ENCODE peak calls at places on chromosomes 5 and 9, in four cellular contexts. One of them, this sample, is unnamed.

GRCh38 chr5:176646049-176646706 is 1.1 kb upstream of the TSPAN17 start:
- DNase-seq in tibial nerve: no peak
- DNase-seq in PC-9: no peak
- DNase-seq in T1000: no peak
- DNase-seq in this sample: no peak

GRCh38 chr9:100579665-100580064 is 1.8 kb downstream of the CAVIN4 start:
- DNase-seq in tibial nerve: no peak
- DNase-seq in T1000: no peak
- DNase-seq in PC-9: no peak
- DNase-seq in this sample: no peak

GRCh38 chr9:70049236-70049635 is 5.6 kb downstream of the MAMDC2 start:
- DNase-seq in T1000: no peak
- DNase-seq in PC-9: peak
- DNase-seq in tibial nerve: peak
- DNase-seq in this sample: peak

GRCh38 chr9:110370316-110370715 is 32.7 kb upstream of the TXNDC8 start:
- DNase-seq in PC-9: no peak
- DNase-seq in tibial nerve: no peak
- DNase-seq in T1000: no peak
- DNase-seq in this sample: no peak

GRCh38 chr9:7368410-7369292 is 430.9 kb downstream of the DMAC1 start:
- DNase-seq in T1000: no peak
- DNase-seq in PC-9: no peak
- DNase-seq in tibial nerve: no peak
- DNase-seq in this sample: no peak

GRCh38 chr9:113912816-113913215 is 36.7 kb downstream of the ZNF618 start:
- DNase-seq in T1000: no peak
- DNase-seq in tibial nerve: no peak
- DNase-seq in PC-9: no peak
- DNase-seq in this sample: no peak

GRCh38 chr9:133897675-133898074 is 94.4 kb downstream of the VAV2 start:
- DNase-seq in PC-9: no peak
- DNase-seq in tibial nerve: no peak
- DNase-seq in T1000: no peak
- DNase-seq in this sample: no peak

GRCh38 chr9:93891549-93892310 is 63.4 kb downstream of the BARX1 start:
- DNase-seq in T1000: no peak
- DNase-seq in PC-9: no peak
- DNase-seq in tibial nerve: no peak
- DNase-seq in this sample: no peak

GRCh38 chr9:114786251-114786650 is 19.6 kb downstream of the TNFSF15 start:
- DNase-seq in T1000: no peak
- DNase-seq in PC-9: no peak
- DNase-seq in tibial nerve: no peak
- DNase-seq in this sample: no peak

GRCh38 chr5:122707796-122708195 is 67.1 kb upstream of the SNX2 start:
- DNase-seq in PC-9: no peak
- DNase-seq in T1000: no peak
- DNase-seq in tibial nerve: no peak
- DNase-seq in this sample: no peak

GRCh38 chr9:107299437-107299836 is 16.4 kb downstream of the RAD23B start:
- DNase-seq in tibial nerve: no peak
- DNase-seq in PC-9: no peak
- DNase-seq in T1000: no peak
- DNase-seq in this sample: no peak

GRCh38 chr5:64947031-64947430 is 178.3 kb downstream of the CWC27 start:
- DNase-seq in tibial nerve: no peak
- DNase-seq in T1000: no peak
- DNase-seq in PC-9: no peak
- DNase-seq in this sample: no peak

GRCh38 chr9:97076238-97076637 is 37.3 kb upstream of the CTSV start:
- DNase-seq in T1000: no peak
- DNase-seq in PC-9: no peak
- DNase-seq in tibial nerve: no peak
- DNase-seq in this sample: no peak

GRCh38 chr9:131723632-131724031 is 16.2 kb downstream of the RAPGEF1 start:
- DNase-seq in PC-9: no peak
- DNase-seq in tibial nerve: no peak
- DNase-seq in T1000: no peak
- DNase-seq in this sample: no peak

GRCh38 chr5:92704590-92704989 is 876.4 kb downstream of the NR2F1-AS1 start:
- DNase-seq in T1000: no peak
- DNase-seq in PC-9: no peak
- DNase-seq in tibial nerve: no peak
- DNase-seq in this sample: no peak

GRCh38 chr9:78549711-78550110 is 252.8 kb downstream of the PSAT1 start:
- DNase-seq in T1000: no peak
- DNase-seq in tibial nerve: no peak
- DNase-seq in PC-9: no peak
- DNase-seq in this sample: no peak

GRCh38 chr9:111798786-111799185 is 4.0 kb upstream of the SHOC1 start:
- DNase-seq in T1000: no peak
- DNase-seq in tibial nerve: no peak
- DNase-seq in PC-9: no peak
- DNase-seq in this sample: no peak

GRCh38 chr5:53991942-53992341 is 318.4 kb downstream of the ARL15 start:
- DNase-seq in PC-9: no peak
- DNase-seq in tibial nerve: no peak
- DNase-seq in T1000: no peak
- DNase-seq in this sample: no peak

GRCh38 chr5:61289241-61289640 is 42.8 kb upstream of the ZSWIM6 start:
- DNase-seq in tibial nerve: no peak
- DNase-seq in PC-9: no peak
- DNase-seq in T1000: no peak
- DNase-seq in this sample: no peak

GRCh38 chr5:177225798-177226197 is 77.7 kb downstream of the RAB24 start:
- DNase-seq in T1000: no peak
- DNase-seq in PC-9: no peak
- DNase-seq in tibial nerve: no peak
- DNase-seq in this sample: no peak

GRCh38 chr5:24110019-24110615 is 534.7 kb downstream of the CDH10 start:
- DNase-seq in PC-9: no peak
- DNase-seq in tibial nerve: no peak
- DNase-seq in T1000: no peak
- DNase-seq in this sample: no peak

GRCh38 chr5:109921735-109922395 is 232.1 kb downstream of the MAN2A1 start:
- DNase-seq in T1000: no peak
- DNase-seq in tibial nerve: no peak
- DNase-seq in PC-9: no peak
- DNase-seq in this sample: no peak

GRCh38 chr9:72351538-72352453 is 13.2 kb downstream of the ZFAND5 start:
- DNase-seq in PC-9: peak
- DNase-seq in tibial nerve: no peak
- DNase-seq in T1000: no peak
- DNase-seq in this sample: no peak

GRCh38 chr5:76331139-76331538 is 71.9 kb upstream of the IQGAP2 start:
- DNase-seq in tibial nerve: no peak
- DNase-seq in T1000: no peak
- DNase-seq in PC-9: no peak
- DNase-seq in this sample: no peak

GRCh38 chr5:84385705-84386104 is 1.0 kb upstream of the EDIL3 start:
- DNase-seq in T1000: no peak
- DNase-seq in tibial nerve: no peak
- DNase-seq in PC-9: no peak
- DNase-seq in this sample: no peak

GRCh38 chr5:112742424-112742823 is 4.7 kb downstream of the APC start:
- DNase-seq in T1000: peak
- DNase-seq in tibial nerve: no peak
- DNase-seq in PC-9: no peak
- DNase-seq in this sample: no peak

GRCh38 chr9:127898433-127899199 is 787 bp downstream of the ST6GALNAC6 start:
- DNase-seq in tibial nerve: no peak
- DNase-seq in T1000: peak
- DNase-seq in PC-9: peak
- DNase-seq in this sample: peak

GRCh38 chr5:132670218-132670617 is 3.6 kb upstream of the IL4 start:
- DNase-seq in tibial nerve: no peak
- DNase-seq in T1000: no peak
- DNase-seq in PC-9: no peak
- DNase-seq in this sample: peak

GRCh38 chr5:181100121-181101015 is 30.6 kb downstream of the OR2V1 start:
- DNase-seq in PC-9: no peak
- DNase-seq in T1000: no peak
- DNase-seq in tibial nerve: no peak
- DNase-seq in this sample: no peak

GRCh38 chr9:114112778-114113585 is 13.9 kb upstream of the KIF12 start:
- DNase-seq in tibial nerve: peak
- DNase-seq in PC-9: no peak
- DNase-seq in T1000: no peak
- DNase-seq in this sample: peak

GRCh38 chr5:93603191-93603590 is 20.2 kb downstream of the NR2F1 start:
- DNase-seq in tibial nerve: no peak
- DNase-seq in T1000: no peak
- DNase-seq in PC-9: no peak
- DNase-seq in this sample: no peak

GRCh38 chr5:133397432-133397831 is 214.9 kb downstream of the FSTL4 start:
- DNase-seq in tibial nerve: no peak
- DNase-seq in T1000: no peak
- DNase-seq in PC-9: no peak
- DNase-seq in this sample: no peak